ENCODE peak calls at places on chromosomes 16 and 17, in six cellular contexts. One of them, this sample, is unnamed.

GRCh38 chr17:82237083-82237745 is 8.4 kb downstream of the SLC16A3 start:
- DNase-seq in GM12878: no peak
- DNase-seq in HepG2: no peak
- DNase-seq in GM12891: no peak
- DNase-seq in H1: peak
- DNase-seq in K562: no peak
- DNase-seq in this sample: no peak

GRCh38 chr17:82590881-82591539 is 57.2 kb downstream of the WDR45B start:
- DNase-seq in GM12891: no peak
- DNase-seq in HepG2: no peak
- DNase-seq in H1: no peak
- DNase-seq in K562: no peak
- DNase-seq in GM12878: no peak
- DNase-seq in this sample: no peak

GRCh38 chr17:78935419-78936323 is 10.5 kb upstream of the TIMP2 start:
- DNase-seq in GM12878: no peak
- DNase-seq in GM12891: no peak
- DNase-seq in K562: peak
- DNase-seq in HepG2: no peak
- DNase-seq in H1: no peak
- DNase-seq in this sample: no peak

GRCh38 chr16:69523571-69523970 is 42.2 kb upstream of the NFAT5 start:
- DNase-seq in K562: no peak
- DNase-seq in GM12878: no peak
- DNase-seq in HepG2: no peak
- DNase-seq in GM12891: no peak
- DNase-seq in H1: no peak
- DNase-seq in this sample: no peak

GRCh38 chr17:82901836-82902235 is 62.0 kb upstream of the ZNF750 start:
- DNase-seq in K562: no peak
- DNase-seq in GM12878: no peak
- DNase-seq in H1: no peak
- DNase-seq in GM12891: no peak
- DNase-seq in HepG2: no peak
- DNase-seq in this sample: no peak

GRCh38 chr17:63405741-63406261 is 40.3 kb downstream of the CYB561 start:
- DNase-seq in GM12891: no peak
- DNase-seq in K562: peak
- DNase-seq in H1: no peak
- DNase-seq in HepG2: peak
- DNase-seq in GM12878: no peak
- DNase-seq in this sample: no peak

GRCh38 chr16:212999-213398 is 16.2 kb downstream of the LUC7L start:
- DNase-seq in H1: no peak
- DNase-seq in GM12891: no peak
- DNase-seq in GM12878: no peak
- DNase-seq in HepG2: no peak
- DNase-seq in K562: no peak
- DNase-seq in this sample: no peak

GRCh38 chr16:11668590-11669379 is 530 bp downstream of the SNN start:
- DNase-seq in GM12878: no peak
- DNase-seq in GM12891: no peak
- DNase-seq in K562: no peak
- DNase-seq in HepG2: no peak
- DNase-seq in H1: peak
- DNase-seq in this sample: no peak

GRCh38 chr17:56441331-56441730 is 152.2 kb upstream of the NOG start:
- DNase-seq in K562: no peak
- DNase-seq in GM12878: no peak
- DNase-seq in H1: no peak
- DNase-seq in GM12891: no peak
- DNase-seq in HepG2: no peak
- DNase-seq in this sample: no peak

GRCh38 chr16:2692251-2692947 is 10.1 kb downstream of the KCTD5 start:
- DNase-seq in HepG2: no peak
- DNase-seq in H1: no peak
- DNase-seq in GM12891: peak
- DNase-seq in K562: no peak
- DNase-seq in GM12878: no peak
- DNase-seq in this sample: no peak

GRCh38 chr16:27217256-27217655 is 13.9 kb downstream of the KDM8 start:
- DNase-seq in K562: peak
- DNase-seq in HepG2: no peak
- DNase-seq in GM12891: no peak
- DNase-seq in GM12878: no peak
- DNase-seq in H1: no peak
- DNase-seq in this sample: no peak

GRCh38 chr17:47808036-47808829 is 13.4 kb downstream of the OSBPL7 start:
- DNase-seq in K562: no peak
- DNase-seq in GM12878: no peak
- DNase-seq in H1: no peak
- DNase-seq in GM12891: no peak
- DNase-seq in HepG2: no peak
- DNase-seq in this sample: no peak

GRCh38 chr17:42928714-42929496 is 28.3 kb downstream of the G6PC1 start:
- DNase-seq in HepG2: peak
- DNase-seq in K562: peak
- DNase-seq in H1: peak
- DNase-seq in GM12878: peak
- DNase-seq in GM12891: peak
- DNase-seq in this sample: peak

GRCh38 chr17:60599220-60599619 is 773 bp upstream of the PPM1D start:
- DNase-seq in GM12878: no peak
- DNase-seq in H1: no peak
- DNase-seq in K562: no peak
- DNase-seq in GM12891: no peak
- DNase-seq in HepG2: no peak
- DNase-seq in this sample: no peak

GRCh38 chr17:2750721-2751120 is 1.3 kb upstream of the CCDC92B start:
- DNase-seq in GM12891: no peak
- DNase-seq in HepG2: no peak
- DNase-seq in GM12878: no peak
- DNase-seq in K562: no peak
- DNase-seq in H1: no peak
- DNase-seq in this sample: no peak

GRCh38 chr16:2537451-2538379 is at the start of gene PDPK1:
- DNase-seq in GM12891: peak
- DNase-seq in H1: peak
- DNase-seq in GM12878: peak
- DNase-seq in HepG2: peak
- DNase-seq in K562: peak
- DNase-seq in this sample: peak

GRCh38 chr16:48126801-48127644 is 28.8 kb downstream of the ABCC12 start:
- DNase-seq in K562: no peak
- DNase-seq in GM12878: no peak
- DNase-seq in HepG2: peak
- DNase-seq in GM12891: no peak
- DNase-seq in H1: no peak
- DNase-seq in this sample: no peak

GRCh38 chr17:55161935-55162555 is 102.7 kb upstream of the HLF start:
- DNase-seq in H1: no peak
- DNase-seq in HepG2: peak
- DNase-seq in GM12878: no peak
- DNase-seq in K562: no peak
- DNase-seq in GM12891: no peak
- DNase-seq in this sample: no peak

GRCh38 chr16:88326611-88327485 is 55.9 kb upstream of the ZNF469 start:
- DNase-seq in H1: no peak
- DNase-seq in GM12891: no peak
- DNase-seq in HepG2: no peak
- DNase-seq in GM12878: no peak
- DNase-seq in K562: no peak
- DNase-seq in this sample: no peak

GRCh38 chr16:27690604-27691003 is 140.7 kb downstream of the KATNIP start:
- DNase-seq in GM12878: no peak
- DNase-seq in GM12891: peak
- DNase-seq in H1: peak
- DNase-seq in K562: peak
- DNase-seq in HepG2: peak
- DNase-seq in this sample: no peak

GRCh38 chr16:54342966-54343365 is 56.4 kb upstream of the IRX3 start:
- DNase-seq in K562: no peak
- DNase-seq in HepG2: no peak
- DNase-seq in H1: no peak
- DNase-seq in GM12891: no peak
- DNase-seq in GM12878: no peak
- DNase-seq in this sample: no peak

GRCh38 chr17:57966246-57966645 is 11.0 kb upstream of the CUEDC1 start:
- DNase-seq in H1: no peak
- DNase-seq in HepG2: no peak
- DNase-seq in K562: no peak
- DNase-seq in GM12878: no peak
- DNase-seq in GM12891: no peak
- DNase-seq in this sample: no peak

GRCh38 chr16:51813609-51814008 is 662.5 kb upstream of the SALL1 start:
- DNase-seq in GM12891: no peak
- DNase-seq in HepG2: no peak
- DNase-seq in H1: peak
- DNase-seq in GM12878: no peak
- DNase-seq in K562: peak
- DNase-seq in this sample: no peak

GRCh38 chr17:18280766-18281165 is 20.3 kb downstream of the MIEF2 start:
- DNase-seq in HepG2: no peak
- DNase-seq in GM12878: no peak
- DNase-seq in H1: no peak
- DNase-seq in K562: no peak
- DNase-seq in GM12891: no peak
- DNase-seq in this sample: no peak

GRCh38 chr16:53080345-53081031 is 25.7 kb downstream of the CHD9 start:
- DNase-seq in GM12878: no peak
- DNase-seq in GM12891: no peak
- DNase-seq in K562: no peak
- DNase-seq in HepG2: no peak
- DNase-seq in H1: no peak
- DNase-seq in this sample: no peak

GRCh38 chr17:39236383-39236927 is 10.7 kb upstream of the STAC2 start:
- DNase-seq in HepG2: no peak
- DNase-seq in GM12878: no peak
- DNase-seq in H1: no peak
- DNase-seq in K562: no peak
- DNase-seq in GM12891: no peak
- DNase-seq in this sample: no peak

GRCh38 chr17:880074-880870 is 98.1 kb downstream of the MRM3 start:
- DNase-seq in GM12878: no peak
- DNase-seq in GM12891: no peak
- DNase-seq in HepG2: no peak
- DNase-seq in K562: no peak
- DNase-seq in H1: no peak
- DNase-seq in this sample: no peak

GRCh38 chr16:22370038-22370541 is 4.3 kb downstream of the CDR2 start:
- DNase-seq in K562: no peak
- DNase-seq in HepG2: peak
- DNase-seq in H1: no peak
- DNase-seq in GM12878: no peak
- DNase-seq in GM12891: no peak
- DNase-seq in this sample: no peak

GRCh38 chr16:89633064-89633631 is 19.7 kb downstream of the DPEP1 start:
- DNase-seq in GM12891: no peak
- DNase-seq in GM12878: no peak
- DNase-seq in K562: no peak
- DNase-seq in H1: no peak
- DNase-seq in HepG2: no peak
- DNase-seq in this sample: no peak
- TF ChIP-seq POLR2A in GM12891: no peak
- TF ChIP-seq POLR2A in GM12878: no peak
- TF ChIP-seq POLR2A in K562: no peak
- TF ChIP-seq POLR2A in H1: no peak
- TF ChIP-seq POLR2A in HepG2: no peak
- TF ChIP-seq POLR2A in this sample: no peak

GRCh38 chr17:44076716-44077594 is 6.4 kb downstream of the G6PC3 start:
- DNase-seq in K562: no peak
- DNase-seq in GM12878: no peak
- DNase-seq in GM12891: no peak
- DNase-seq in HepG2: peak
- DNase-seq in H1: no peak
- DNase-seq in this sample: no peak
- TF ChIP-seq POLR2AphosphoS5 in K562: no peak
- TF ChIP-seq POLR2AphosphoS5 in GM12878: no peak
- TF ChIP-seq POLR2AphosphoS5 in GM12891: no peak
- TF ChIP-seq POLR2AphosphoS5 in HepG2: peak
- TF ChIP-seq POLR2AphosphoS5 in H1: no peak
- TF ChIP-seq POLR2AphosphoS5 in this sample: no peak

DNA sequence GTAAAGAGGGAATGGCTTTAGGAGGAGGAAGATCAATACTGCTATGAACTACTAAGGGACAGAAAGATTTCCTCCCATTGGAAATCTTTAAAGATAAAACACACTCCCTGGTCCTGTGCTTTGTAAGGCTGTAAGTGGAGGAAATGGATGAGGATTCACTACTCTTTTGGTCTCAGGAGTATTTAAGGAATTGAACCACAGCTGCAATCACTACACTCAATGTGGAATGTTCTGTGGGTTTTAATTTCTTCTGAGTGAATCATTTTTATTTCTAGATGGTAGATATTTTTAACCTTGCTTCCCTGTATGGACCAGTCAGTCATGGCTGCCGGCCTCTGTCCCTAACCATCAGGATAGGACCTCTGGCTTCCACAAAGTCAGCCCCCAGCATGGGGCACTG is 65.6 kb downstream of the SDR42E1 start:
- DNase-seq in GM12891: no peak
- DNase-seq in H1: no peak
- DNase-seq in GM12878: no peak
- DNase-seq in HepG2: no peak
- DNase-seq in K562: no peak
- DNase-seq in this sample: no peak
- TF ChIP-seq TAF1 in GM12891: no peak
- TF ChIP-seq TAF1 in H1: no peak
- TF ChIP-seq TAF1 in GM12878: no peak
- TF ChIP-seq TAF1 in HepG2: no peak
- TF ChIP-seq TAF1 in K562: no peak
- TF ChIP-seq TAF1 in this sample: no peak

DNA sequence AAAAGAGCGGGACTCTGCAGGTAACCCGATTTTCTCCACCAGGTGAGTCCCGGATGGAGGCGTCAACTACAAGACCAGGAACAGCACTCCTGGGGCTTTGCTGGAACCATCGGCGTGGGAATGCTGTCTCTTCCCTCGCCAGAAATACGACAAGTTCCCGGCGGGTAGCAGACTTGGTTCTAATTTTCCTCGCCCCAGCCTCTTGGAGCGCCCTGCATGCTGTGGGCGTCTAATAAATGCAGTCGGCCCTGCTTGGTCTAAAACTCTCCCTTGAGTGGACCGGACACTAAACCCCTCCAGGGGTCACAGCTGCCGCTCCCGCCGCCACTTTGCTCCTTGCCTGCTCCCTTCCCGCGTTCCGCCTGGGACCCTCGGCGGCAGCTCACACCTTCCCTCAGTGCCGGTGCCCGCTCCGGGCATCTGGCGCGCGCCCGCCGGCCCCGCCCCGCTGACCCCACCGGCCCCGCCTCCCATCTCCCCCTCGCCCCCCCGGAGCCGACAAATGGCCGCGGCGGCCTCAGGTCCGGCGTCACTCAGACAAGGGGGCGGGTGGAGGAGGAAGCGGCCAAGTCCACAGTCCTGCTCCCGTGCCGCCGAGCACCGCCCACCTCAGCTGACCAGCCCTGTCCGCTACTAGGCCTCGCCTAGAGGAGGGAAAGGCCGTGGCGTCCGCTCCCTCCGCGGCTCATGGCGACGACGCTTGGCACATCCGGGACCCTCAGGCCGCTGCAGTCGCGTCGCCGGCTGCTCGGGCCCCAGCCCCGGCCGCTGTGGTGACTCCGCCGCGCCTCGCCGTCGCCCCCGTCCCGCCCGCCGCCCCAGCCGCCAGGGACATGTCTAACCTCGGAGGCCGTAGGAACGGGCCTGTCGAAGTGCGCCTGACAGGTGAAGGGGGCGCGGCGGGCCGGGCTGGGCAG is 65.8 kb downstream of the KPNA2 start:
- DNase-seq in GM12878: no peak
- DNase-seq in K562: peak
- DNase-seq in GM12891: peak
- DNase-seq in H1: peak
- DNase-seq in HepG2: peak
- DNase-seq in this sample: peak
- TF ChIP-seq POLR2A in GM12878: peak
- TF ChIP-seq POLR2A in K562: no peak
- TF ChIP-seq POLR2A in GM12891: peak
- TF ChIP-seq POLR2A in H1: peak
- TF ChIP-seq POLR2A in HepG2: peak
- TF ChIP-seq POLR2A in this sample: no peak

This sample was measured in GM12892.